ENCODE peak calls at places on chromosomes 4 and X, in eight cellular contexts. S is activated naive CD8-positive, alpha-beta T cell treated with anti-CD3 and anti-CD28 coated beads, Interleukin-2, amount 50 U/mL, for 24 hours; G is stomach; I is ureter; B is NCI-H345; C is HFF-Myc; D is NCI-H2029; F is H9. E is an unnamed sample.

GRCh38 chr4:165418116-165418515 is 39.3 kb downstream of the CPE start:
- DNase-seq in S (no peak), G (no peak), I (no peak), B (no peak), C (no peak), D (no peak), F (no peak), E (no peak)

GRCh38 chr4:128635141-128635911 is 174.2 kb upstream of the JADE1 start:
- DNase-seq in S (no peak), G (peak), I (no peak), B (peak), C (no peak), D (peak), F (no peak), E (peak)

GRCh38 chrX:49878128-49878833 is 1.0 kb upstream of the USP27X start:
- DNase-seq in S (no peak), G (no peak), I (peak), B (no peak), C (no peak), D (no peak), F (no peak), E (no peak)

GRCh38 chrX:48540015-48540350 is 469 bp downstream of the TBC1D25 start:
- DNase-seq in S (peak), G (peak), I (no peak), B (no peak), C (no peak), D (no peak), F (no peak), E (peak)

GRCh38 chr4:119833611-119834010 is 205.0 kb upstream of the PDE5A start:
- DNase-seq in S (no peak), G (no peak), I (no peak), B (no peak), C (no peak), D (no peak), F (no peak), E (no peak)

GRCh38 chr4:159837071-159837470 is 734.2 kb downstream of the RAPGEF2 start:
- DNase-seq in S (no peak), G (no peak), I (no peak), B (no peak), C (no peak), D (no peak), F (no peak), E (no peak)

GRCh38 chr4:5191831-5192230 is 140.6 kb downstream of the STK32B start:
- DNase-seq in S (no peak), G (no peak), I (no peak), B (peak), C (no peak), D (no peak), F (no peak), E (no peak)

GRCh38 chrX:68831405-68832100 is 2.7 kb downstream of the EFNB1 start:
- DNase-seq in S (no peak), G (no peak), I (peak), B (no peak), C (no peak), D (no peak), F (peak), E (peak)

GRCh38 chrX:120000490-120001246 is 57.1 kb upstream of the NKAP start:
- DNase-seq in S (no peak), G (no peak), I (no peak), B (no peak), C (no peak), D (no peak), F (peak), E (no peak)

GRCh38 chrX:22533898-22534297 is 261.2 kb downstream of the CBLL2 start:
- DNase-seq in S (no peak), G (no peak), I (no peak), B (no peak), C (no peak), D (no peak), F (no peak), E (no peak)

E was measured in DMS79.